ENCODE peak calls at places on chromosomes 11 and 22, in seven cellular contexts. J is OCI-LY7; R is GM23338; Q is CD4-positive, CD25-positive, alpha-beta regulatory T cell; I is heart right ventricle; D is CD8-positive, alpha-beta T cell; P is AG04449. Z is an unnamed sample.

GRCh38 chr22:21568207-21569075 is 927 bp downstream of the UBE2L3 start:
- DNase-seq in J (peak; percentile 65), R (peak; percentile 50), Q (no peak), I (no peak), D (peak; percentile 6), P (no peak), Z (peak; percentile 59)

GRCh38 chr11:11558352-11558751 is 63.5 kb downstream of the GALNT18 start:
- DNase-seq in J (no peak), R (no peak), Q (no peak), I (no peak), D (no peak), P (no peak), Z (no peak)

GRCh38 chr11:118872403-118872821 is 11.3 kb upstream of the CXCR5 start:
- DNase-seq in J (no peak), R (no peak), Q (peak; percentile 57), I (no peak), D (no peak), P (no peak), Z (no peak)

GRCh38 chr11:118625036-118625690 is 17.7 kb downstream of the PHLDB1 start:
- DNase-seq in J (no peak), R (no peak), Q (no peak), I (no peak), D (no peak), P (no peak), Z (no peak)

GRCh38 chr22:31954535-31955326 is 10.4 kb downstream of the YWHAH start:
- DNase-seq in J (no peak), R (no peak), Q (no peak), I (no peak), D (no peak), P (no peak), Z (no peak)

GRCh38 chr22:37505989-37506388 is 13.2 kb downstream of the CARD10 start:
- DNase-seq in J (no peak), R (no peak), Q (no peak), I (no peak), D (no peak), P (no peak), Z (no peak)

GRCh38 chr11:39668640-39669039 is 1790.8 kb downstream of the LRRC4C start:
- DNase-seq in J (no peak), R (no peak), Q (no peak), I (no peak), D (no peak), P (no peak), Z (no peak)

GRCh38 chr22:44404341-44405020 is 91.7 kb upstream of the SHISAL1 start:
- DNase-seq in J (no peak), R (no peak), Q (no peak), I (peak; percentile 0), D (no peak), P (no peak), Z (no peak)

GRCh38 chr22:38120359-38121110 is 10.1 kb upstream of the BAIAP2L2 start:
- DNase-seq in J (no peak), R (peak; percentile 36), Q (no peak), I (no peak), D (no peak), P (no peak), Z (no peak)

GRCh38 chr11:68381716-68382115 is 69.3 kb downstream of the LRP5 start:
- DNase-seq in J (no peak), R (no peak), Q (no peak), I (no peak), D (no peak), P (no peak), Z (no peak)

GRCh38 chr11:45673441-45673840 is 8.0 kb upstream of the CHST1 start:
- DNase-seq in J (no peak), R (no peak), Q (no peak), I (no peak), D (no peak), P (no peak), Z (no peak)

GRCh38 chr22:38866399-38867123 is 5.5 kb downstream of the CBX6 start:
- DNase-seq in J (no peak), R (peak; percentile 95), Q (no peak), I (no peak), D (no peak), P (no peak), Z (peak; percentile 77)

GRCh38 chr11:8267831-8268529 is 4.3 kb upstream of the LMO1 start:
- DNase-seq in J (no peak), R (peak; percentile 65), Q (no peak), I (no peak), D (no peak), P (no peak), Z (peak; percentile 68)

GRCh38 chr22:36331306-36331911 is 56.4 kb downstream of the MYH9 start:
- DNase-seq in J (peak; percentile 91), R (peak; percentile 71), Q (peak; percentile 74), I (peak; percentile 76), D (peak; percentile 48), P (peak; percentile 86), Z (no peak)

GRCh38 chr11:111911563-111912401 is at the start of gene CRYAB:
- DNase-seq in J (no peak), R (peak; percentile 62), Q (no peak), I (peak; percentile 85), D (no peak), P (peak; percentile 95), Z (peak; percentile 34)

GRCh38 chr11:112874959-112875358 is 86.3 kb upstream of the NCAM1 start:
- DNase-seq in J (no peak), R (no peak), Q (no peak), I (no peak), D (no peak), P (no peak), Z (no peak)

GRCh38 chr11:1852885-1853284 is at the start of gene LSP1:
- DNase-seq in J (peak; percentile 96), R (no peak), Q (peak; percentile 65), I (peak; percentile 25), D (peak; percentile 64), P (no peak), Z (no peak)

GRCh38 chr11:1853376-1854131 is 670 bp downstream of the LSP1 start:
- DNase-seq in J (peak; percentile 19), R (no peak), Q (no peak), I (no peak), D (no peak), P (no peak), Z (no peak)

GRCh38 chr11:1854949-1855885 is 2.3 kb downstream of the LSP1 start:
- DNase-seq in J (peak; percentile 34), R (no peak), Q (no peak), I (no peak), D (no peak), P (no peak), Z (no peak)

GRCh38 chr11:1855886-1856265 is 3.0 kb downstream of the LSP1 start:
- DNase-seq in J (no peak), R (no peak), Q (no peak), I (no peak), D (no peak), P (no peak), Z (no peak)

GRCh38 chr11:1854132-1854948 is 1.5 kb downstream of the LSP1 start:
- DNase-seq in J (peak; percentile 78), R (no peak), Q (no peak), I (no peak), D (no peak), P (no peak), Z (no peak)
- H3K4me3 ChIP-seq in J (peak overlapping the region; percentile 93), R (no peak overlapping the region), Q (peak overlapping the region; percentile 81), I (peak overlapping the region; percentile 62), D (peak overlapping the region; percentile 100), P (no peak overlapping the region), Z (no peak overlapping the region)

DNA sequence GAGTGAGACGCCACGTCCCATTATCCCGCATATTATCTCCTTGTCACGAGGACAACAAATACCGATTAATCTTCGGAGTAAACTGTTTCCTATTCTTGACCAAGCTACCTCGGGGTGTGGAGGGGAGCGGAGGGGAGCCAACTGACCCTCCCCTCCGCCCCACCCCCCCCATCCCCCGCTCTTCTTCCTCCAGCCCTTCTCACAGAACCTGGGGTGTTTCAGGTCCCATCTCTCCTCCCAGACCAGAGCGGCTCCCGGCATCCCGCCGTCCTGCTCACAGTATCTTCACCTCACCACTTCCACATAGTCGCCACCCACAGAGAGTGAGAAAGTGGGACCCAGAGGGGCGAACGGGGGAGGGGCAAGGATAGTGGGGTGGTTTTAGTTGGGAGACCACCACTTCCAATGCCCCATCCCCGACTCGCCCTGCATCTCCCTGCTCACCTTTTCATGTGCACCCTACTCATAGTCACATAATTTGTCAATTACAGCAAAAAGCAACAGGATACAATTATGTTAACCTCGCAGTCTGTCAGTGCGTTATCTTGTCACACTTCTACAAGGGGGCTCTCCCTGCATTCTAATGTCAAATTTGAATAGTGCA is 11.2 kb downstream of the PAX6 start:
- DNase-seq in J (no peak), R (peak; percentile 10), Q (no peak), I (no peak), D (no peak), P (no peak), Z (peak; percentile 27)
- H3K4me3 ChIP-seq in J (no peak overlapping the region), R (peak overlapping the region; percentile 60), Q (no peak overlapping the region), I (no peak overlapping the region), D (no peak overlapping the region), P (no peak overlapping the region), Z (peak overlapping the region; percentile 39)

GRCh38 chr22:50505776-50506610 is 1.5 kb downstream of the LMF2 start:
- DNase-seq in J (no peak), R (no peak), Q (no peak), I (no peak), D (no peak), P (no peak), Z (no peak)

GRCh38 chr22:50505276-50505775 is 2.2 kb downstream of the LMF2 start:
- DNase-seq in J (no peak), R (no peak), Q (no peak), I (no peak), D (no peak), P (no peak), Z (no peak)

GRCh38 chr22:50507421-50507990 is at the start of gene LMF2:
- DNase-seq in J (peak; percentile 90), R (peak; percentile 83), Q (peak; percentile 89), I (peak; percentile 94), D (peak; percentile 91), P (no peak), Z (no peak)

GRCh38 chr22:50507991-50508884 is at the start of gene NCAPH2:
- DNase-seq in J (peak; percentile 99), R (peak; percentile 98), Q (peak; percentile 96), I (peak; percentile 97), D (peak; percentile 94), P (peak; percentile 58), Z (peak; percentile 99)

GRCh38 chr22:50506611-50507420 is 686 bp downstream of the LMF2 start:
- DNase-seq in J (no peak), R (no peak), Q (no peak), I (no peak), D (no peak), P (no peak), Z (peak; percentile 42)
- H3K4me3 ChIP-seq in J (peak overlapping the region; percentile 100), R (peak overlapping the region; percentile 95), Q (peak overlapping the region; percentile 75), I (peak overlapping the region; percentile 94), D (peak overlapping the region; percentile 77), P (peak overlapping the region; percentile 96), Z (peak overlapping the region; percentile 72)

DNA sequence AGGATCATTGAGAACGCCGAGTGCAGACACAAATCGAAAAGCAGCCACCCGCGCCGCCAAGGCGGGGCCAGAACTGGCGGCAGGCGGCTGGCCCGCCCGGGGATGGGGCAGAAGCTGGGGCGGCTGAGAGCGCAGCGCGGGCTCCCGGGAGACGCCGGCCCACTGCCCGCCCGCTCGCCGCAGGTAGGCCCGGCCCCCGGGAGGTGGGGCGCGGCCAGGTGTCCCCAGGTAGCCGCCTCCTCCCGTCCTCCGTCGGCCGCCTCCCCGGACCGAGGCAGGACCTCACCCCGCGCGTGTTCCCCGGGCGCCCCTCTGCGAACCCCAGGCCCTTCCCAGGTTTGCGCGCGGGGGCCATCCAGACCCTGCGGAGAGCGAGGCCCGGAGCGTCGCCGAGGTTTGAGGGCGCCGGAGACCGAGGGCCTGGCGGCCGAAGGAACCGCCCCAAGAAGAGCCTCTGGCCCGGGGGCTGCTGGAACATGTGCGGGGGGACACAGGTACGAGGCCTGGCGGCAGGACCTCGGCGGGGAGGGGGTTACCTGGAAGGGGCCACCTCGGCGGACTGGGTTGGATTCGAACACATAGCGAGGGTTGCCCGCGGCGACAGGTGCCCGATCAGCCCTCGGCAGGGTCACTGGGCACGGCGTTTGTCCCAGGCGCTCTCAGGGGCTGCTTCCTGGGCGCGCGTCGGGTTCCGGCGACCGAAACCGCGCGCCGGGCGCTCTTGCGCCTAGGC is at the start of gene PRRG4:
- DNase-seq in J (peak; percentile 4), R (peak; percentile 83), Q (no peak), I (peak; percentile 50), D (no peak), P (no peak), Z (peak; percentile 82)
- H3K4me3 ChIP-seq in J (peak within 1 kb of the TSS; percentile 56), R (peak within 1 kb of the TSS; percentile 68), Q (peak within 1 kb of the TSS; percentile 56), I (peak within 1 kb of the TSS; percentile 78), D (peak within 1 kb of the TSS; percentile 10), P (peak within 1 kb of the TSS; percentile 55), Z (peak within 1 kb of the TSS; percentile 67)